ENCODE peak calls at places on chromosome 12, in four cellular contexts. One of them, this sample, is unnamed.

GRCh38 chr12:67811437-67812361 is 163.2 kb downstream of the DYRK2 start:
- DNase-seq in CD8-positive, alpha-beta memory T cell: no peak
- DNase-seq in CD8-positive, alpha-beta T cell: no peak
- DNase-seq in GM23338: no peak
- DNase-seq in this sample: no peak

GRCh38 chr12:78421011-78421410 is 443.6 kb upstream of the SYT1 start:
- DNase-seq in CD8-positive, alpha-beta memory T cell: no peak
- DNase-seq in CD8-positive, alpha-beta T cell: no peak
- DNase-seq in GM23338: no peak
- DNase-seq in this sample: no peak

GRCh38 chr12:2402180-2402579 is 349.4 kb downstream of the CACNA1C start:
- DNase-seq in GM23338: no peak
- DNase-seq in CD8-positive, alpha-beta T cell: no peak
- DNase-seq in CD8-positive, alpha-beta memory T cell: no peak
- DNase-seq in this sample: no peak

GRCh38 chr12:104166465-104166864 is 28.5 kb upstream of the NFYB start:
- DNase-seq in CD8-positive, alpha-beta memory T cell: no peak
- DNase-seq in CD8-positive, alpha-beta T cell: no peak
- DNase-seq in GM23338: no peak
- DNase-seq in this sample: no peak

GRCh38 chr12:81815611-81816010 is 56.5 kb upstream of the PPFIA2 start:
- DNase-seq in CD8-positive, alpha-beta T cell: no peak
- DNase-seq in CD8-positive, alpha-beta memory T cell: no peak
- DNase-seq in GM23338: no peak
- DNase-seq in this sample: no peak

GRCh38 chr12:56161677-56162351 is 3.7 kb downstream of the MYL6 start:
- DNase-seq in CD8-positive, alpha-beta memory T cell: no peak
- DNase-seq in CD8-positive, alpha-beta T cell: no peak
- DNase-seq in GM23338: peak
- DNase-seq in this sample: no peak

GRCh38 chr12:47124451-47124850 is 44.7 kb upstream of the AMIGO2 start:
- DNase-seq in CD8-positive, alpha-beta T cell: no peak
- DNase-seq in CD8-positive, alpha-beta memory T cell: no peak
- DNase-seq in GM23338: no peak
- DNase-seq in this sample: no peak

GRCh38 chr12:124207617-124208016 is 87.3 kb upstream of the RFLNA start:
- DNase-seq in CD8-positive, alpha-beta T cell: no peak
- DNase-seq in CD8-positive, alpha-beta memory T cell: no peak
- DNase-seq in GM23338: no peak
- DNase-seq in this sample: no peak

GRCh38 chr12:29320295-29321090 is 60.5 kb downstream of the ERGIC2 start:
- DNase-seq in GM23338: no peak
- DNase-seq in CD8-positive, alpha-beta memory T cell: no peak
- DNase-seq in CD8-positive, alpha-beta T cell: no peak
- DNase-seq in this sample: no peak

GRCh38 chr12:98646165-98646764 is 1.2 kb downstream of the APAF1 start:
- DNase-seq in GM23338: no peak
- DNase-seq in CD8-positive, alpha-beta T cell: no peak
- DNase-seq in CD8-positive, alpha-beta memory T cell: no peak
- DNase-seq in this sample: peak

GRCh38 chr12:93361159-93361919 is 16.4 kb upstream of the NUDT4 start:
- DNase-seq in GM23338: peak
- DNase-seq in CD8-positive, alpha-beta T cell: no peak
- DNase-seq in CD8-positive, alpha-beta memory T cell: no peak
- DNase-seq in this sample: no peak

GRCh38 chr12:109827566-109828550 is 5.3 kb downstream of the TRPV4 start:
- DNase-seq in CD8-positive, alpha-beta T cell: no peak
- DNase-seq in CD8-positive, alpha-beta memory T cell: no peak
- DNase-seq in GM23338: no peak
- DNase-seq in this sample: peak

GRCh38 chr12:111067498-111067897 is 147.1 kb upstream of the MYL2 start:
- DNase-seq in CD8-positive, alpha-beta memory T cell: no peak
- DNase-seq in GM23338: no peak
- DNase-seq in CD8-positive, alpha-beta T cell: no peak
- DNase-seq in this sample: no peak

GRCh38 chr12:63419119-63419518 is 249.2 kb downstream of the DPY19L2 start:
- DNase-seq in CD8-positive, alpha-beta memory T cell: no peak
- DNase-seq in CD8-positive, alpha-beta T cell: no peak
- DNase-seq in GM23338: peak
- DNase-seq in this sample: no peak

GRCh38 chr12:120332041-120332440 is 4.5 kb upstream of the PLA2G1B start:
- DNase-seq in CD8-positive, alpha-beta memory T cell: no peak
- DNase-seq in GM23338: no peak
- DNase-seq in CD8-positive, alpha-beta T cell: no peak
- DNase-seq in this sample: no peak

GRCh38 chr12:52655720-52656124 is 3.7 kb upstream of the KRT2 start:
- DNase-seq in CD8-positive, alpha-beta T cell: no peak
- DNase-seq in GM23338: no peak
- DNase-seq in CD8-positive, alpha-beta memory T cell: no peak
- DNase-seq in this sample: no peak

GRCh38 chr12:51971679-51972423 is 20.4 kb downstream of the ACVR1B start:
- DNase-seq in GM23338: no peak
- DNase-seq in CD8-positive, alpha-beta memory T cell: no peak
- DNase-seq in CD8-positive, alpha-beta T cell: no peak
- DNase-seq in this sample: peak

GRCh38 chr12:40105265-40105514 is 691 bp downstream of the SLC2A13 start:
- DNase-seq in GM23338: no peak
- DNase-seq in CD8-positive, alpha-beta T cell: no peak
- DNase-seq in CD8-positive, alpha-beta memory T cell: no peak
- DNase-seq in this sample: no peak

GRCh38 chr12:77995436-77996167 is 164.9 kb downstream of the NAV3 start:
- DNase-seq in CD8-positive, alpha-beta memory T cell: no peak
- DNase-seq in GM23338: no peak
- DNase-seq in CD8-positive, alpha-beta T cell: no peak
- DNase-seq in this sample: no peak

GRCh38 chr12:119679081-119679480 is 11.1 kb downstream of the PRKAB1 start:
- DNase-seq in CD8-positive, alpha-beta memory T cell: no peak
- DNase-seq in GM23338: no peak
- DNase-seq in CD8-positive, alpha-beta T cell: no peak
- DNase-seq in this sample: no peak

GRCh38 chr12:46299846-46300245 is 31.0 kb upstream of the SLC38A1 start:
- DNase-seq in GM23338: no peak
- DNase-seq in CD8-positive, alpha-beta memory T cell: no peak
- DNase-seq in CD8-positive, alpha-beta T cell: no peak
- DNase-seq in this sample: no peak

GRCh38 chr12:27970391-27970980 is 2.0 kb downstream of the PTHLH start:
- DNase-seq in CD8-positive, alpha-beta memory T cell: no peak
- DNase-seq in GM23338: peak
- DNase-seq in CD8-positive, alpha-beta T cell: no peak
- DNase-seq in this sample: no peak

GRCh38 chr12:93526786-93527428 is 45.6 kb upstream of the SOCS2 start:
- DNase-seq in CD8-positive, alpha-beta T cell: no peak
- DNase-seq in CD8-positive, alpha-beta memory T cell: no peak
- DNase-seq in GM23338: no peak
- DNase-seq in this sample: no peak

GRCh38 chr12:10652192-10652591 is 21.7 kb downstream of the STYK1 start:
- DNase-seq in CD8-positive, alpha-beta T cell: no peak
- DNase-seq in GM23338: no peak
- DNase-seq in CD8-positive, alpha-beta memory T cell: no peak
- DNase-seq in this sample: no peak

GRCh38 chr12:46368138-46368537 is 4.4 kb downstream of the SLC38A2 start:
- DNase-seq in CD8-positive, alpha-beta T cell: no peak
- DNase-seq in CD8-positive, alpha-beta memory T cell: no peak
- DNase-seq in GM23338: no peak
- DNase-seq in this sample: no peak

GRCh38 chr12:58378038-58378437 is 436.7 kb downstream of the ATP23 start:
- DNase-seq in CD8-positive, alpha-beta T cell: no peak
- DNase-seq in CD8-positive, alpha-beta memory T cell: no peak
- DNase-seq in GM23338: no peak
- DNase-seq in this sample: no peak

GRCh38 chr12:132070298-132070697 is 73.8 kb downstream of the DDX51 start:
- DNase-seq in CD8-positive, alpha-beta T cell: no peak
- DNase-seq in GM23338: no peak
- DNase-seq in CD8-positive, alpha-beta memory T cell: no peak
- DNase-seq in this sample: no peak

GRCh38 chr12:77940011-77940423 is 109.3 kb downstream of the NAV3 start:
- DNase-seq in GM23338: no peak
- DNase-seq in CD8-positive, alpha-beta memory T cell: no peak
- DNase-seq in CD8-positive, alpha-beta T cell: no peak
- DNase-seq in this sample: no peak

DNA sequence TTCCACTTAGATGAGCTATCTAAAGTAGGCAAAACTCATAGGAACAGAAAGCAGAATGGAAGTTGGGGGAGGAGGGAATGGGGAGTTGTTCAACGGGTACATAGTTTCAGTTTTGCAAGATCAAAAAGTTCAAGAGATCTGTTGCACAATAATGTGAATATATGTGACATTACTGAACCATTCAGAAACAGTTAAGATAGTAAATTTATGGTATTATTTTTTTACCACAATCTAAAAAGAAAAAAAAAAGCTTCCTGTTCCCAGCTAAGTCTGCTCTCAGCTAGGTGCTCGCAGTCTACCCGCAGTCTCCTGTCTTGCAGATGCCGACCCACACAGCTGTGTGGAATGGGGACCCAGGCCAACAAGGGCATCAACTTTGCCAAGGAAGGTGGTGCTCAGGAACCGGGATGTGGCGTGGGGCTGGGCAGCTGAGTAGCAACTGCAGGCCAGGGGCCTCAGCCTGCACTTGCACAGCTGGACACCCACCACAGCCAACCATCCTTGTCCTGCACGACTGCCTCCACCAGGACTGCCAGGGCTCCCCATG is 15.3 kb upstream of the ANO6 start:
- DNase-seq in CD8-positive, alpha-beta T cell: no peak
- DNase-seq in GM23338: no peak
- DNase-seq in CD8-positive, alpha-beta memory T cell: no peak
- DNase-seq in this sample: no peak
- H3K4me3 ChIP-seq in CD8-positive, alpha-beta T cell: no peak
- H3K4me3 ChIP-seq in GM23338: no peak
- H3K4me3 ChIP-seq in CD8-positive, alpha-beta memory T cell: peak
- H3K4me3 ChIP-seq in this sample: peak

GRCh38 chr12:71686658-71687025 is 760 bp downstream of the TMEM19 start:
- DNase-seq in CD8-positive, alpha-beta memory T cell: no peak
- DNase-seq in CD8-positive, alpha-beta T cell: no peak
- DNase-seq in GM23338: no peak
- DNase-seq in this sample: no peak

GRCh38 chr12:71685312-71685906 is 473 bp upstream of the TMEM19 start:
- DNase-seq in GM23338: no peak
- DNase-seq in CD8-positive, alpha-beta memory T cell: no peak
- DNase-seq in CD8-positive, alpha-beta T cell: no peak
- DNase-seq in this sample: no peak

GRCh38 chr12:71691504-71692129 is 5.7 kb downstream of the TMEM19 start:
- DNase-seq in CD8-positive, alpha-beta memory T cell: no peak
- DNase-seq in CD8-positive, alpha-beta T cell: no peak
- DNase-seq in GM23338: no peak
- DNase-seq in this sample: no peak

GRCh38 chr12:71685961-71686657 is at the start of gene TMEM19:
- DNase-seq in CD8-positive, alpha-beta T cell: peak
- DNase-seq in GM23338: peak
- DNase-seq in CD8-positive, alpha-beta memory T cell: peak
- DNase-seq in this sample: peak

DNA sequence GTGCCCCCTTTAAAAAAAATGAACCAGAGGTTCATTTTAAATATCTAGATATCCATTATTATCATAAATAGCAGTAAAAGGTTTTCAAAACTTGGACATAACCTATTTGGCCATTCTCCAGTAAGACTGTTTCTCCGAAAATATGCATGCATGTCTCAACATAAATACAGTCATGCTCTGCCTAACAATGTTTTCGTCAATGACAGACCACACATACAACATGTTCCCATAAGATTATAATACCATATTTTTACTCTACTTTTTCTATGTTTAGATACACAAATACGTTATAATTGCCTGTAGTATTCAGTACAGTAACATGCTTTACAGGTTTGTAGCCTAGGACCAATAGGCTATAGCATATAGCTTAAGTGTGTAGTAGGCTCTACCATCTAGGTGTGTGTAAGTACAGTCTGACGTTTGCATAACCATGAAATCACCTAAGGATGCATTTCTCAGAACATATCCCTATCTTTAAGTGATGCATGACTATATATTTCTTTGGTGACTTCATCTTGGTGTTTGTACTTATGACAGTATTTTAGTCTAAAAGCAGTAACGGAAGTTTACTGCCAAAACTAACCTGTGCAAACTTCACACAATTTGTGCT is 3.2 kb downstream of the TMEM19 start:
- DNase-seq in CD8-positive, alpha-beta memory T cell: no peak
- DNase-seq in CD8-positive, alpha-beta T cell: no peak
- DNase-seq in GM23338: no peak
- DNase-seq in this sample: no peak
- H3K4me3 ChIP-seq in CD8-positive, alpha-beta memory T cell: no peak
- H3K4me3 ChIP-seq in CD8-positive, alpha-beta T cell: no peak
- H3K4me3 ChIP-seq in GM23338: no peak
- H3K4me3 ChIP-seq in this sample: no peak

DNA sequence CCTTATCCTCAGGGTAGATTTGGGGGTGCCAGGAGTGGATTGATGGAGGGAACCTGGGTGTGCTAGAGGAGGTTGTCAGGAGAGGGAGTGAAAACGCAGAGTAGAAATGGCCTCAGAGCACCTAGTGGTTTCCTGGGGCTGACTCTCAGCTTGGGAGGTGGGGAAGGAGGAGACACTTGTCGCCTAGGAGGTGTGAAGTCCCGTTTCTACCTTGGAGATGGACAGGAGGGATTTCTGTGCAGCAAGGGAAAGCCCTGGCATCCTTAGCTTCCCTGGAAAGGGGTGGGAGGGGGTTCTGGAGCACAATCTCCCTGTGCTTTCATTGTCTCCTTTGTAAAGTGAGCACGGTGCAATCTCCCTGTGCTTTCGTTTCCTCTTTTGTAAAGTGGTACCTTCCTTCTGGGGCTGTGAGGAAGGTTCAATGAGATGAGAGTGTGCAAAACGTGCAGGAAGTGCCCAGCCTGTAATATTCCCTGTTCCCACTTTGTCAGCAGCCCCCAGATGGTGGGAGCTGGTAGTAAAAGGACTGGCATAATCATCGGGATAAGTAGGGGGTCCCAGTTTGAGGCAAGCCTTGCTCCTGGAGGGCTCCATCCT is 1.6 kb downstream of the OAS3 start:
- DNase-seq in CD8-positive, alpha-beta T cell: no peak
- DNase-seq in GM23338: no peak
- DNase-seq in CD8-positive, alpha-beta memory T cell: no peak
- DNase-seq in this sample: peak
- H3K4me3 ChIP-seq in CD8-positive, alpha-beta T cell: peak
- H3K4me3 ChIP-seq in GM23338: no peak
- H3K4me3 ChIP-seq in CD8-positive, alpha-beta memory T cell: peak
- H3K4me3 ChIP-seq in this sample: no peak

DNA sequence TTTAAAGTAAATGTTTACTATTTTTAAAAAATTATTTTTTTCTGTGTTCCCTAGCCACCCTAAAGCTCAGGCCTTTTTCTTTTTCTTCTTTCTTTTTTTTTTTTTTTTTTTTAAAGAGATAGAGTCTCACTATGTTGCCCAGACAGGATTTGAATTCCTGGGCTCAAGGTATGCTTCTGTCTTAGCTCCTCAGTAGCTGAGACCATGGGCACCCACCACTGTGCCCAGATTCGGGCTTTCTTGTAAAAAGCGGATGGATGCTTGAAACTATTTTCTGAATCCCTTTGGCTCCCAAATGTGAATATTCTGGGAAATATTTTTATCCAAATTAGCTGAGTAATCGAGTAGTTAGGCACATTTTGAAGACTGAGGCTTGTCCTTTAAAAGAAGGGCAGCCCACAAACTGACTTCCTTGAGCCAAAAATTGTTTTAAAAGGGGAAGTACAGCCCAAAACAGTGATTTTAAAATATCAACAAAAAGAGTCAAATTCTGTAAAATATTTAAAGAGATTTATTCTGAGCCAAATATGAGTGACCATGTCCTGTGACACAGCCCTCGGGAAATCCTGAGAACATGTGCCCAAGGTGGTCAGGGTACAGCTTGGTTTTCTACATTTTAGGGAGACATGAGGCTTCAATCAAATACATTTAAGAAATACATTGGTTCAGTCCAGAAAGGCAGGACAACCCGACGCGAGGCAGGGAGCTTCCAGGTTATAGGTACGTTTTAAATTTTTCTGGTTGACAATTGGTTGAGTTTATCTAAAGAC is 28.8 kb upstream of the HIGD1C start:
- DNase-seq in GM23338: no peak
- DNase-seq in CD8-positive, alpha-beta memory T cell: no peak
- DNase-seq in CD8-positive, alpha-beta T cell: no peak
- DNase-seq in this sample: no peak
- H3K4me3 ChIP-seq in GM23338: peak
- H3K4me3 ChIP-seq in CD8-positive, alpha-beta memory T cell: peak
- H3K4me3 ChIP-seq in CD8-positive, alpha-beta T cell: peak
- H3K4me3 ChIP-seq in this sample: peak

This sample was measured in HL-60.